ENCODE peak calls at places on chromosomes 13 and 19, in six cellular contexts. P, O, R, Z, N and J are unnamed samples.

GRCh38 chr13:49366841-49367240 is 77.0 kb downstream of the CAB39L start:
- DNase-seq in P (no peak), O (no peak), R (peak), Z (peak), N (no peak), J (peak)

GRCh38 chr13:38636756-38637155 is 50.1 kb upstream of the FREM2 start:
- DNase-seq in P (no peak), O (no peak), R (no peak), Z (no peak), N (no peak), J (no peak)

GRCh38 chr13:35712907-35713685 is 236.6 kb upstream of the MAB21L1 start:
- DNase-seq in P (no peak), O (no peak), R (peak), Z (no peak), N (no peak), J (peak)

GRCh38 chr13:23202383-23202782 is 21.6 kb downstream of the SGCG start:
- DNase-seq in P (no peak), O (no peak), R (no peak), Z (no peak), N (no peak), J (no peak)

GRCh38 chr19:52444506-52444905 is 8.8 kb upstream of the ZNF578 start:
- DNase-seq in P (no peak), O (no peak), R (no peak), Z (no peak), N (no peak), J (no peak)

GRCh38 chr19:8000298-8001038 is 5.0 kb downstream of the ELAVL1 start:
- DNase-seq in P (no peak), O (no peak), R (no peak), Z (no peak), N (no peak), J (no peak)

GRCh38 chr19:4523306-4524110 is 5.2 kb upstream of the PLIN4 start:
- DNase-seq in P (no peak), O (peak), R (peak), Z (peak), N (no peak), J (peak)

GRCh38 chr19:33114302-33114701 is 17.6 kb upstream of the WDR88 start:
- DNase-seq in P (no peak), O (no peak), R (no peak), Z (no peak), N (no peak), J (no peak)

GRCh38 chr13:57437587-57437986 is 194.0 kb upstream of the PCDH17 start:
- DNase-seq in P (no peak), O (no peak), R (no peak), Z (no peak), N (no peak), J (no peak)

GRCh38 chr13:83867708-83868107 is 14.6 kb downstream of the SLITRK1 start:
- DNase-seq in P (no peak), O (no peak), R (no peak), Z (no peak), N (no peak), J (no peak)

GRCh38 chr13:86946734-86947133 is 724.4 kb upstream of the SLITRK5 start:
- DNase-seq in P (no peak), O (no peak), R (no peak), Z (no peak), N (no peak), J (no peak)

GRCh38 chr13:84607614-84608013 is 725.3 kb upstream of the SLITRK1 start:
- DNase-seq in P (peak), O (no peak), R (peak), Z (peak), N (no peak), J (peak)

GRCh38 chr13:31930901-31931522 is 100.6 kb upstream of the FRY start:
- DNase-seq in P (no peak), O (no peak), R (peak), Z (no peak), N (no peak), J (no peak)

GRCh38 chr19:35425682-35426081 is 22.4 kb upstream of the FFAR2 start:
- DNase-seq in P (no peak), O (no peak), R (no peak), Z (no peak), N (no peak), J (no peak)

GRCh38 chr13:105474983-105475382 is 1060.5 kb downstream of the EFNB2 start:
- DNase-seq in P (no peak), O (no peak), R (no peak), Z (no peak), N (no peak), J (no peak)

GRCh38 chr13:72255908-72256307 is 388.9 kb upstream of the DACH1 start:
- DNase-seq in P (no peak), O (no peak), R (no peak), Z (peak), N (no peak), J (no peak)

GRCh38 chr13:31012285-31013024 is 80.0 kb downstream of the TEX26 start:
- DNase-seq in P (no peak), O (no peak), R (peak), Z (peak), N (no peak), J (peak)

GRCh38 chr19:35896643-35897040 is 3.7 kb downstream of the NFKBID start:
- DNase-seq in P (no peak), O (no peak), R (no peak), Z (no peak), N (no peak), J (no peak)

GRCh38 chr13:100658363-100658762 is 16.2 kb downstream of the TMTC4 start:
- DNase-seq in P (no peak), O (no peak), R (no peak), Z (no peak), N (no peak), J (no peak)

GRCh38 chr13:101579291-101579802 is 126.9 kb downstream of the ITGBL1 start:
- DNase-seq in P (no peak), O (no peak), R (peak), Z (peak), N (no peak), J (peak)

GRCh38 chr13:84049442-84049841 is 167.2 kb upstream of the SLITRK1 start:
- DNase-seq in P (no peak), O (no peak), R (no peak), Z (no peak), N (no peak), J (no peak)

GRCh38 chr19:37907735-37908066 is 693 bp downstream of the SIPA1L3 start:
- DNase-seq in P (no peak), O (no peak), R (no peak), Z (no peak), N (no peak), J (no peak)

GRCh38 chr13:100458673-100459072 is 129.9 kb downstream of the GGACT start:
- DNase-seq in P (no peak), O (no peak), R (no peak), Z (no peak), N (no peak), J (no peak)

GRCh38 chr13:66210677-66211076 is 1019.5 kb downstream of the PCDH9 start:
- DNase-seq in P (no peak), O (no peak), R (peak), Z (peak), N (no peak), J (peak)

GRCh38 chr13:23567792-23568480 is 2.3 kb upstream of the TNFRSF19 start:
- DNase-seq in P (no peak), O (no peak), R (no peak), Z (no peak), N (no peak), J (peak)

GRCh38 chr13:73722120-73722519 is 412.1 kb downstream of the KLF12 start:
- DNase-seq in P (no peak), O (no peak), R (peak), Z (peak), N (no peak), J (peak)

GRCh38 chr13:108220042-108220441 is 1.9 kb downstream of the ABHD13 start:
- DNase-seq in P (no peak), O (no peak), R (no peak), Z (no peak), N (no peak), J (no peak)

GRCh38 chr19:30428856-30429255 is 56.7 kb downstream of the ZNF536 start:
- DNase-seq in P (no peak), O (no peak), R (no peak), Z (no peak), N (no peak), J (no peak)

GRCh38 chr13:67052550-67053237 is 177.4 kb downstream of the PCDH9 start:
- DNase-seq in P (no peak), O (no peak), R (no peak), Z (no peak), N (no peak), J (no peak)

GRCh38 chr13:106467406-106468122 is 67.9 kb downstream of the EFNB2 start:
- DNase-seq in P (no peak), O (no peak), R (no peak), Z (no peak), N (no peak), J (no peak)

GRCh38 chr13:23628250-23628649 is 58.0 kb downstream of the TNFRSF19 start:
- DNase-seq in P (no peak), O (no peak), R (no peak), Z (no peak), N (no peak), J (no peak)

GRCh38 chr19:10550336-10550735 is 6.6 kb downstream of the ATG4D start:
- DNase-seq in P (no peak), O (no peak), R (no peak), Z (no peak), N (no peak), J (no peak)

GRCh38 chr19:33193864-33194362 is at the start of gene LRP3:
- DNase-seq in P (no peak), O (peak), R (peak), Z (peak), N (no peak), J (no peak)

GRCh38 chr19:6501740-6502648 is at the start of gene TUBB4A:
- DNase-seq in P (no peak), O (no peak), R (no peak), Z (no peak), N (no peak), J (no peak)

DNA sequence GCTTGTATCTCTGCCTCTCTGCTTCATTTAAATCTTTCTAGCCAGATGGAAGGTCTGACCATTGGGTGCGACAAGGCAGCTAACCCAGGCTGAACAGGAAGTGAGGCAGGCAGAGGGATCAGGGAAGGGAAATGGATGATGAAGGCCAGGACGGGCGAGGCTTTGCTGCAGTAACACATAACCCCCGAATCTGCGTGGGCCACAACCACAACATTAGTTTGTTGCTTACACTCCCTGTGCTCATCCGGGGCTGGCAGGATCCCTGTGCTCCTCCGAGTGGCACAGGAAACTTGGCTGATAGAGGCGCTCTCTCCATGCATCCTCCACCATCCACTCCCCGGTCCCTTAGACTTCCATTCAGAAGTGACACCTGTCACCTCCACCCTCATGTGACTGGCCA is 1.1 kb upstream of the FLT3LG start:
- DNase-seq in P (no peak), O (no peak), R (no peak), Z (no peak), N (no peak), J (no peak)
- H3K4me3 ChIP-seq in P (peak), O (no peak), R (no peak), Z (no peak), N (no peak), J (no peak)

DNA sequence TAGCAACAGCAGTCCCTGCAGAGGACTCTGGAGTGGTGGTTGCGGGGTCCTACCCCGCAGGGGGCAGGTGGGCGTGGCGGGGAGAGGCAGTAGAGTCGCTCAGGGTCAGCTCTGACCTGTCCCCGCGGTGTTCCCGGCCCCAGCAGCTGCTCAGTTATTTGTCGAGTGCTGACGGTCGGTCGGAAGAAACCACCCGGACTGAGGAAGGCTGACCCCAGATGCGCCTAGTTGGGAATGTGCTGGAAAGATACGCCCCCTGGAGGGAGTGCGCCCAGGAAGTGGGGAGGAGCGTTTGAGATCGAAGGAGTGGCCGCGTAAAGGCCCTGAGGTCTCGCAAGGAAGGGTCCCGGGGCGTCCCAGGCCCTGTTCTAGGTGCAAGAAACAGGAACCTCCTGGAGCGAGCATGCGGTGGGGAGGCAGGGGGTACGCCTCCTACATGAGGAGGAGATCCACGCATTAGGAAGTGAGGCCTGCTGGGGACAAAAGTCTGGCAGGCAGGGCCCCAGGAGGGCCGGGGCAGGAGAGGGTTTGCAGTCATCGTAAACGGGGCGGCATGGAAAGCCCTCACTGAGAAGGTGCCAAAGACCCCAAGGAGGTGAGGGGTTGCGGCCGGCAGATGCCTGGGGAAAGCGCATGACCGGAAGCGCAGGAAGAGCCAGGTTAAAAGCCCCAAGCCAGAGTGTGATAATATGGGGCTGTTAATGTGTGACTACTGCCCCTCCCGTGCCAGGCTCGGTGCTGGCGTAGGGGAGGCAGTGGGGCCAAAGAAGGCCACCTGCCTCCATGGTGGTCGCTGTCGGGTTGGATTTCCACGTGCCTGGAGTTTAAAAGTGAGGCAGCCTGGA is 9.1 kb downstream of the CCDC8 start:
- DNase-seq in P (no peak), O (peak), R (peak), Z (peak), N (no peak), J (peak)
- TF ChIP-seq CTCF in P (peak), O (peak), R (peak), Z (no peak), N (no peak), J (peak)

DNA sequence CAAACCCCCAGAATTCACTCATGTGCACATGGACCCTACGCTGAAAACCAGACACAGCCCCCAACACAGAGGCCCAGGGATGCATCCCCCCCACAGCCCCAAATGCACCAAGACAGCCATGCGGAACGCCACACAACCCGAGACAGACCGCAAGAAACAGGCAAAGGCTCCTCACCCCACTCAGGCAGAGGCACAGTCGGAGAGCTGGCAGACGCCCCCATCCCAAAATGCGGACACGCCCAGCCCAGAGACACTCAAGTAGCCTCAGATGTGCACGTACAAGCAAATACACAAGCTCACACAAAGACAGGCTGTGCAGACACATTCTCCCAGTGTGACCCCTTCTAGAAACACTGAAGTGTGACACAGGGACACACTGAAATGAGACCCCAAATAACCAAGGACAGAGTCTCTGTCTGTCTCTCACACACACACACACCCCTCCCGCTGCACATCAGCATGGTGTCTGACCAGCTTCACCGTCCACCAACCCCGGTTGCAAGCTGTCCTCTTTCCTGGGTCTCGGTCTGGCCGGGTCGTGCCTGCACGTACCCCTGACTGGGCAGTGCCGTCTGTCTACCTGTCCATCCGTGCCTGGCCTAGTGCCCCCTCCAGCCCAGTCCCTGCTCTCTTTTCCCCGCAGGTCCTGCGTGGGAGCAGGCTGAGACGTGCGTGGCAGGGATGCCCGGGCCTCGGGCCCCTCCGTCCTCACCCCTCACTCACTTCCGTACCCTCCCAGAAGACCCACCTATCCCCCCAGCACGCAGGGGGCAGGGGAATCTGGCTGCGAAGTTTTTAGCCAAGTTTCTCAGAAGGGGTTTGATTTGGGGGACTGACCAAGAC is 16.1 kb downstream of the ERFL start:
- DNase-seq in P (no peak), O (no peak), R (no peak), Z (no peak), N (no peak), J (no peak)
- H3K4me3 ChIP-seq in P (no peak), O (no peak), R (no peak), Z (no peak), N (no peak), J (no peak)

GRCh38 chr19:29084266-29084665 is 128.7 kb downstream of the UQCRFS1 start:
- DNase-seq in P (no peak), O (no peak), R (peak), Z (peak), N (no peak), J (no peak)
- TF ChIP-seq CTCF in P (no peak), O (peak), R (peak), Z (peak), N (no peak), J (peak)

GRCh38 chr19:11890634-11891033 is 3.1 kb downstream of the ZNF69 start:
- DNase-seq in P (no peak), O (no peak), R (no peak), Z (no peak), N (no peak), J (no peak)

GRCh38 chr19:11887618-11888531 is at the start of gene ZNF69:
- DNase-seq in P (peak), O (peak), R (peak), Z (peak), N (peak), J (peak)

GRCh38 chr19:11881151-11881800 is 6.3 kb upstream of the ZNF69 start:
- DNase-seq in P (no peak), O (peak), R (peak), Z (peak), N (peak), J (peak)

GRCh38 chr19:11887247-11887617 is 350 bp upstream of the ZNF69 start:
- DNase-seq in P (no peak), O (no peak), R (no peak), Z (no peak), N (no peak), J (no peak)
- H3K4me3 ChIP-seq in P (peak), O (peak), R (peak), Z (peak), N (peak), J (peak)

GRCh38 chr19:1825909-1826556 is 14.0 kb upstream of the ATP8B3 start:
- DNase-seq in P (no peak), O (peak), R (peak), Z (peak), N (peak), J (peak)
- TF ChIP-seq CTCF in P (peak), O (peak), R (peak), Z (peak), N (peak), J (peak)